ENCODE peak calls at places on chromosomes 7 and 10, in seven cellular contexts. F is osteoblast, X is heart left ventricle, J is kidney epithelial cell, C is tibial nerve, H is psoas muscle, U is cardiac fibroblast. Q is an unnamed sample.

GRCh38 chr7:2813350-2814185 is 30.5 kb downstream of the GNA12 start:
- DNase-seq in C (no peak), X (no peak), U (no peak), F (no peak), H (no peak), J (no peak), Q (no peak)

GRCh38 chr10:24891823-24892222 is 60.6 kb downstream of the PRTFDC1 start:
- DNase-seq in U (peak), H (no peak), F (no peak), X (no peak), J (peak), C (no peak), Q (no peak)

GRCh38 chr7:66877577-66878300 is 43.3 kb upstream of the TMEM248 start:
- DNase-seq in H (no peak), C (no peak), J (no peak), F (peak), U (no peak), X (no peak), Q (no peak)

GRCh38 chr10:109588259-109588658 is 335.1 kb downstream of the XPNPEP1 start:
- DNase-seq in U (no peak), F (no peak), H (no peak), J (no peak), X (no peak), C (no peak), Q (no peak)

GRCh38 chr7:828793-829561 is 3.3 kb upstream of the SUN1 start:
- DNase-seq in F (peak), H (no peak), U (no peak), J (no peak), X (no peak), C (no peak), Q (no peak)

GRCh38 chr7:36029846-36030510 is 123.1 kb upstream of the EEPD1 start:
- DNase-seq in C (no peak), F (no peak), J (no peak), H (no peak), U (no peak), X (no peak), Q (no peak)

GRCh38 chr7:48246073-48246472 is 74.8 kb downstream of the ABCA13 start:
- DNase-seq in U (no peak), H (no peak), F (no peak), X (no peak), J (no peak), C (no peak), Q (no peak)

GRCh38 chr10:70927221-70927943 is 39.0 kb upstream of the PCBD1 start:
- DNase-seq in C (no peak), J (no peak), F (peak), U (peak), X (no peak), H (no peak), Q (no peak)

GRCh38 chr10:100697070-100697469 is 48.3 kb upstream of the PAX2 start:
- DNase-seq in H (peak), F (no peak), J (peak), X (no peak), C (no peak), U (peak), Q (no peak)

GRCh38 chr7:114102996-114103395 is 184.2 kb upstream of the PPP1R3A start:
- DNase-seq in H (no peak), X (no peak), J (no peak), C (no peak), F (no peak), U (no peak), Q (no peak)

GRCh38 chr7:92228742-92229141 is 17.0 kb downstream of the KRIT1 start:
- DNase-seq in J (no peak), H (no peak), U (no peak), C (no peak), X (no peak), F (no peak), Q (no peak)

GRCh38 chr7:30433082-30433481 is 45.5 kb downstream of the NOD1 start:
- DNase-seq in X (peak), U (peak), J (no peak), H (no peak), C (peak), F (peak), Q (no peak)

DNA sequence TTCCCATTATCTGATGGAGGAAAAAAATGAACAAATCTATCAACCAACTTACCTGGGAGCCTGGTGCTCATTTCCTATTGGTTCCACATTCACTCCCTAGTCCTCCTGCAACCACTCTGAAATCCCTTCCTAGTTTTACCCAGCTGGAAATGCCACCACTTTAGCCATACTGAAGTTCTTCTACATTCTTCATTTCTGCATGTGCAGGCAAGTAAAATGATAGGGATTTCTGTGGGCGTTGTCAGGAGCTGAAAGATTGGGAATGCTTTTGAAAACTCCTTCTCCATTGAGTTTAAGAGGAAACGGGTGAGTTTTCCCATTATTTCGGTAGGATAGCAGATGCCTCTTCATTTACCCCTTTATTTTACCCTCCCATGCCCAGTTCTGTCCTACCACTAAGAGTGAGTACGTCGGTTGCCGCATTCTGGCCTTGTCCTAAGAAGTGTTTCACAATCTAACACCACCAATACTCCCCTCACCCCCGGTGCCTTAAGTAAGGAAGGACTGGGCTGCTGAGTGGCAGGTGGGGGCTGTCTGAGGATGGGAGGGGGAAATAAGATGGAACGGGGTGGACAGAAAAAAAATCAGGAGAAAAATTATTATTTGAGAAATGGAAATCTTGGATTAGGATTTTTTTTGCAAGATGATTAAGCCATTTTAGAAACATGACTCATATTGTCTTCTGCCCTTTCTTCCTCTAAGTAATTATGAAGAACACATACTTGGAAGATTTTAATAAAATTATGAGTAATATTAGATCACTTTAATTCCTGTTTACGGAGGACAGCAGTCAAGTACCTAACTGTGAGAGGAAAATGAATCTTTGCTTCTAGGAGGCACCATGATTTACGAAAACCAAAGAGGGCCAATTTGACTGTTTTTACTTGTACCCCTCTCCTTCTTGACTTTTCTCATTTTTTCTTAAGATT is 13.2 kb upstream of the TAS2R60 start:
- DNase-seq in X (no peak), U (no peak), J (no peak), H (no peak), C (no peak), F (no peak), Q (no peak)
- H3K4me3 ChIP-seq in X (no peak), U (no peak), J (no peak), H (no peak), C (no peak), F (no peak), Q (no peak)

DNA sequence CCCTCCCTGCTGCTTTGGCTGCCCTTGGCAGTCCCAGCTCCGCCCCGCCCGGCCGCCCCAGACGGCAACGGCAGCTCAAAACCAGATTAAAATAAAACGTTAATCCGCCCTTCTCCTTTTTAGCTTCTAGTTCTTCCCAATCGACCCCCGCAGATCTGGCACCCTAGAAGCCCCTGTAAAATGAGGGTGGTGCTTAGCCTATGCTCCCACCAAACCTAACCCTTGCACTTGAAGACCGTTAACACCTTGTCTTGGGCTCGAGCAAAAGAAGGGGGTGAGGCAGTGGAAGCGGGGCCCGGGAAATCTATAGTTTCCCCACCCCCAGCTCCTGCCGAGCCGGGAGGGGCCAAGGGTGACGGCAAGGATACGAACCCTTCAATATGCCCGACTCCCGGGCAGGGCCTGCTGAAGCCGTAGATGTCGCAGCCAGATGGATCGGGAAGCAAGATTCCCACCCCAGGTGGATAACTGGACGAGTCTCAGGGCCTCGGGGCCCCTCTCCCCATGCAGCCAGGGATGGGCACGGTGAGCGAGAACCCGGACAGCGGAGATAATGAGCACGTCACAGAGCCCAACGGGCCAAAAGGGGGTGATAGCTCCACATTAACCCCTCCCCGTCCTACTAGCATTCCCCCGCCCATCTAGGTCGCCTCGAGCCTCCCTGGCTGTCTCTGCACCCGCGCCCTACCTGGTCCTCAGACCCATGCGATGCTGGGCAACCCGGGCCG is 169.8 kb downstream of the NRF1 start:
- DNase-seq in H (no peak), C (no peak), U (no peak), X (no peak), J (no peak), F (peak), Q (no peak)
- H3K4me3 ChIP-seq in H (peak), C (no peak), U (no peak), X (no peak), J (peak), F (no peak), Q (peak)

DNA sequence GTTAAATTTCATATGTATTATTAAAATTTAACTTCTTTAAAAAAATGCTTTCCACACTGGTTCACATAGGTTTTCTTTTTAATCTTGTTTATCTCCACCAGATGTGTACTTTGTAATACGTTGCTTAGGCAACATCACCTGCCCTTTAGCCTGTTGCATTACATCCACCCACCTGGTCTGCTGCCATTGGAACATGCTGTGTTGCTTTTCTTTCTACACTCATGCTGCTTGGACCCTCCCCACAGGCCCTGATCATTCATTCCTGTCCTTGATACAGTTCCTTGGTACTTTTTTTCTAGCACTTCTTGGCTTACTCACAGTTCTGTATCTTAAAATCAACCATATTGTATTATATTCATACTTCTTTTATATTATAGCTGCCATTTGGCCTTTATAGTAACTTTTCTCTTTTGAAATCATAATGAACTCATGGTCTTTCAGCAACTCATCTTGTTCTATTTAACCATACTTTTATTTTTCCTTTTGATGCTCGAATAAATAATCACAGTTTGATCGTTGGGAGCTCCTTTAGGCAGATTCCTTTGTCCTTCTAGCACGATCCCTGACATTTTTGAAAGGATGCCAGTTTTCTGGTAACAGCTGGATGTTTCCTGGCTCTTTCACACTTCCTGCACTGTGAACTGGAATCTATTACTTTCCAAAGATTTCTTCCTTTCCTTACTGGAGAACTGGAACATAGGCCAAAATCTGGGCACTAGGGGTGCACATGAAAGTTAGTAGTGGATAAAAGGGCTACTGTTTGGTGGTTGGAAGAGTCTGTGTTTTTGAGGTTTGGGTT is 125.0 kb downstream of the CDK14 start:
- DNase-seq in J (peak), X (no peak), C (peak), F (no peak), U (peak), H (peak), Q (no peak)
- H3K4me3 ChIP-seq in J (no peak), X (no peak), C (no peak), F (peak), U (no peak), H (no peak), Q (no peak)

DNA sequence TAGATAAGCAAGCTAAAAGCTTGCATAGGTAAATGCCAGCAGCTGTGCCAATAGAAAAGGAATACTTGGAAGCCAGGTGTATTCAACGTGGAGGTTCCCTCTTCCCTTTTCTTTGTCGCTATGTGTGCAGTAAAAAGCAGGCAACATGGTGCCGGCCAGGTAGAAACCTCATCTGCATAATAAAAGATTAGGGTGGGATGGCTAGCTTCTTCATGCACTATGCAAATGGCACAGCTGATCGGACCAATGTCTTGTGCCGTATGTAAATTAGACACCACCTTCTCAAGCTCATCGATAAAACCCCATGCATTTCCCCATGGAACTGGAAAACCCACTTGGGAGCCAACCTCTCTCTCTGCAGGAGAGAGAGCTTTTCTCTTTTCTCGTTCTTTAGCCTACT is 150.9 kb upstream of the FOXK1 start:
- DNase-seq in X (no peak), J (no peak), U (no peak), F (no peak), C (no peak), H (no peak), Q (no peak)
- H3K4me3 ChIP-seq in X (no peak), J (no peak), U (no peak), F (no peak), C (no peak), H (no peak), Q (no peak)

GRCh38 chr7:140676303-140676702 is 3.6 kb downstream of the ADCK2 start:
- DNase-seq in F (no peak), U (no peak), C (no peak), X (no peak), H (no peak), J (no peak), Q (no peak)

GRCh38 chr7:140674899-140675701 is 2.4 kb downstream of the ADCK2 start:
- DNase-seq in X (no peak), J (no peak), U (peak), F (peak), H (no peak), C (no peak), Q (no peak)

GRCh38 chr7:140674356-140674800 is 1.6 kb downstream of the ADCK2 start:
- DNase-seq in F (no peak), U (no peak), J (no peak), C (no peak), X (no peak), H (no peak), Q (no peak)

GRCh38 chr7:140677496-140677895 is 4.8 kb downstream of the ADCK2 start:
- DNase-seq in F (no peak), J (no peak), X (no peak), C (no peak), H (no peak), U (no peak), Q (no peak)

GRCh38 chr7:140675726-140676125 is 3.0 kb downstream of the ADCK2 start:
- DNase-seq in F (no peak), X (no peak), H (no peak), J (no peak), U (no peak), C (no peak), Q (no peak)
- H3K4me3 ChIP-seq in F (no peak), X (no peak), H (no peak), J (no peak), U (no peak), C (no peak), Q (no peak)

GRCh38 chr7:78529392-78529791 is 730.8 kb downstream of the PHTF2 start:
- DNase-seq in J (no peak), U (no peak), F (no peak), C (no peak), X (no peak), H (no peak), Q (no peak)

GRCh38 chr7:78528964-78529363 is 730.4 kb downstream of the PHTF2 start:
- DNase-seq in C (no peak), J (no peak), X (no peak), H (no peak), U (no peak), F (peak), Q (no peak)

DNA sequence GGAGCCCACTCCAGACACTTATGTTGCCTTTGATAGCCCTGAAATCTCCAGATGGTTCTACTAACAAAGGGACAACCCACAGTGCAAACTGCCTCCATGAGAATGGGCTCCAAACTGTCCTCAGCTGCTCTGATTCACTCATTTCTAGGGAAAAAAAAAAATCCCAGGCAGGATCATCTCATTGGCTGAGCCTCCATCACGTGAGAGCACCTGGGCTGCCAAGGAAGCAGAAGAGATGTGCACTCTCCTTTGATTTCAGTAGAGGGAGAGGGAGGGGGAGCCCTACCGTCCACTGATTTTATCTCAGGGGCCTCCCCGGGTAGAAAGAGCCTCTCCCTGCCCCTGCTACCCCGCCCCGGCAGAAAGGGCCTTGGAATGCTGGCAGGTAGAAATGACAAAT is 725.3 kb downstream of the PHTF2 start:
- DNase-seq in J (no peak), X (no peak), H (no peak), F (no peak), C (no peak), U (no peak), Q (no peak)
- H3K4me3 ChIP-seq in J (no peak), X (no peak), H (no peak), F (no peak), C (no peak), U (no peak), Q (no peak)

GRCh38 chr7:26291699-26292538 is at the start of gene SNX10:
- DNase-seq in X (peak), C (no peak), F (peak), J (no peak), H (peak), U (peak), Q (peak)
- H3K4me3 ChIP-seq in X (peak), C (peak), F (peak), J (peak), H (peak), U (no peak), Q (peak)

GRCh38 chr7:57819491-57819981 is 369.6 kb downstream of the ZNF716 start:
- DNase-seq in U (no peak), J (no peak), C (no peak), F (no peak), X (no peak), H (no peak), Q (no peak)

GRCh38 chr7:57820477-57820876 is 370.5 kb downstream of the ZNF716 start:
- DNase-seq in X (no peak), U (no peak), C (no peak), J (no peak), F (no peak), H (no peak), Q (no peak)

DNA sequence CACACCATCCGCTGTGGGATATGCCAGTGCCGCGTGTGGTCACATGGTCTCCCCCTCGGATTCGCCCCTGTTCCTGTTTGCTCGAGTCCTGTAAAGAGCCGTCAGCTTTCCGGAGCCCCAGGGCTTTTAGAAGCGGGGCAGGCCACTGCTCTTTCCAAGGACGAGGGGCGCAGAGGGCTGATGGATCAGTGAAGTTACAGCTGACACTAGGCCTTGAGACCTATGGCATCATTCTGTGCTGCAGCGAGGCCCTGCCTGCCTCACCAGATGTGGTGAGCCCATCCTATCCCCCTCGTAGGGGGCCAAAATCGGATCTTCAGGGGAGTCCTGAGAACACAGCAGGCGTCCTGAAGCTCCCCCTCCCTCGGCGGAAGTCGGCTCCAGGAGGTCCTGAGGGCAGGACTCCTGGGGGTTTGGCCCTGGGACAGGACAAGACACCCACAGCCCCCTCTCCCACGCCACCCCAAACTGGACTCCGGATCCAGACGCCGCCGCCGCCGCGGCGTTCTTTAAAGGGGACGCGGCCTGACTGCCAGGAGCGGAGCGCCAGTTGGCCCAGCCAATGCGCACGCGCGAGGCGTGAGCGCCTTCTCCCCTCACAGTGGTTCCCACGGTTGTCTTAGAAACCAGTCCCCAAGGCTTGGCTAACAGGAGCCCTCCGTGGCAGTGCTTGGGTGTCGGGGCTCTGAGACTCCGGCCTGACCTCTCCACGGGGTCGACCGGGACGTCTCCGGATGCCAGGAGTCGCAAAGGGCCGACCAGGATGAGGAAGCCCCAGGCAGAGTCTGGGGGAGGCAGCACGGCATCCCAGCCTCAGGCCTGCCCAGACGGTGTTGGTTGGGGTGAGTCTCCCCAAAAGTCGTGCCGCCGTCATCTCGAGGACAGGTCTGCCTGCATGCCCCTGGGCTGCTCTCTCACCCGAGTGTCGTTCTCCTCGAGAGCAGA is 371.7 kb downstream of the ZNF716 start:
- DNase-seq in U (no peak), F (no peak), J (no peak), X (no peak), H (no peak), C (no peak), Q (no peak)
- H3K4me3 ChIP-seq in U (no peak), F (no peak), J (no peak), X (no peak), H (no peak), C (no peak), Q (no peak)